ENCODE peak calls at places on chromosomes 12 and 14, in four cellular contexts. U is colonic mucosa, P is left ventricle myocardium inferior, Q is GM10248. F is an unnamed sample.

GRCh38 chr12:12901158-12901791 is 9.9 kb downstream of the GPRC5A start:
- DNase-seq in Q (no peak), U (peak; percentile 62), P (no peak), F (no peak)

GRCh38 chr12:5586201-5586600 is 154.3 kb downstream of the NTF3 start:
- DNase-seq in Q (no peak), U (peak; percentile 38), P (no peak), F (no peak)

GRCh38 chr12:52346596-52346995 is 20.7 kb downstream of the KRT85 start:
- DNase-seq in Q (no peak), P (no peak), U (no peak), F (no peak)

GRCh38 chr12:51520576-51521325 is 70.3 kb upstream of the SCN8A start:
- DNase-seq in P (no peak), U (no peak), Q (no peak), F (no peak)

GRCh38 chr14:99601301-99601945 is 2.6 kb downstream of the CCDC85C start:
- DNase-seq in U (peak; percentile 58), P (no peak), Q (no peak), F (no peak)

GRCh38 chr12:126727656-126728055 is 1539.3 kb upstream of the TMEM132C start:
- DNase-seq in P (no peak), Q (no peak), U (no peak), F (no peak)

GRCh38 chr12:130688027-130688778 is 27.9 kb downstream of the RIMBP2 start:
- DNase-seq in P (no peak), Q (no peak), U (no peak), F (no peak)

GRCh38 chr12:63420206-63420644 is 248.1 kb downstream of the DPY19L2 start:
- DNase-seq in P (peak; percentile 15), Q (peak; percentile 38), U (peak; percentile 47), F (peak; percentile 22)

GRCh38 chr14:49961270-49962222 is 68.7 kb downstream of the ARF6 start:
- DNase-seq in P (no peak), U (no peak), Q (peak; percentile 44), F (no peak)

GRCh38 chr14:105124837-105125222 is 43.7 kb downstream of the JAG2 start:
- DNase-seq in P (no peak), U (no peak), Q (no peak), F (no peak)

GRCh38 chr14:95521001-95521400 is 4.6 kb upstream of the SYNE3 start:
- DNase-seq in Q (no peak), U (no peak), P (no peak), F (no peak)

GRCh38 chr12:50642035-50642451 is 121.9 kb upstream of the ATF1 start:
- DNase-seq in U (no peak), Q (no peak), P (no peak), F (no peak)

GRCh38 chr14:104753528-104754212 is 723 bp downstream of the SIVA1 start:
- DNase-seq in U (peak; percentile 41), Q (no peak), P (no peak), F (no peak)

GRCh38 chr14:78170203-78170602 is at the start of gene NRXN3:
- DNase-seq in Q (no peak), P (no peak), U (peak; percentile 20), F (no peak)

GRCh38 chr12:8829128-8829524 is 6.7 kb downstream of the A2ML1 start:
- DNase-seq in P (no peak), U (no peak), Q (no peak), F (no peak)

GRCh38 chr12:28698541-28698940 is 450.5 kb upstream of the FAR2 start:
- DNase-seq in U (no peak), P (no peak), Q (no peak), F (no peak)

GRCh38 chr14:99352688-99353280 is 80.8 kb upstream of the BCL11B start:
- DNase-seq in U (no peak), P (no peak), Q (no peak), F (no peak)

GRCh38 chr12:122499991-122500684 is 594 bp downstream of the ZCCHC8 start:
- DNase-seq in Q (peak; percentile 41), P (peak; percentile 51), U (peak; percentile 57), F (no peak)

GRCh38 chr14:77763978-77764377 is 3.0 kb upstream of the SNW1 start:
- DNase-seq in P (no peak), U (no peak), Q (no peak), F (no peak)

GRCh38 chr12:104769207-104769606 is 188.9 kb downstream of the SLC41A2 start:
- DNase-seq in Q (no peak), U (no peak), P (no peak), F (no peak)

GRCh38 chr12:12181516-12181915 is 85.3 kb downstream of the LRP6 start:
- DNase-seq in P (no peak), Q (no peak), U (no peak), F (no peak)

GRCh38 chr14:56081139-56081538 is 37.1 kb upstream of the PELI2 start:
- DNase-seq in P (no peak), Q (no peak), U (no peak), F (no peak)

GRCh38 chr12:121805171-121805687 is 1.4 kb downstream of the SETD1B start:
- DNase-seq in P (no peak), Q (no peak), U (peak; percentile 51), F (no peak)

GRCh38 chr12:107119091-107119490 is 25.7 kb upstream of the CRY1 start:
- DNase-seq in U (no peak), P (no peak), Q (no peak), F (no peak)

GRCh38 chr12:29374012-29374411 is 7.0 kb downstream of the ERGIC2 start:
- DNase-seq in P (no peak), U (no peak), Q (no peak), F (no peak)

GRCh38 chr12:130526813-130527212 is 189.1 kb downstream of the PIWIL1 start:
- DNase-seq in Q (no peak), U (peak; percentile 23), P (no peak), F (no peak)

GRCh38 chr12:86312258-86312657 is 56.1 kb upstream of the MGAT4C start:
- DNase-seq in P (no peak), Q (no peak), U (no peak), F (no peak)

GRCh38 chr12:78698747-78699146 is 165.8 kb upstream of the SYT1 start:
- DNase-seq in U (no peak), P (no peak), Q (no peak), F (no peak)

GRCh38 chr12:62435337-62436163 is 31.1 kb upstream of the MON2 start:
- DNase-seq in Q (peak; percentile 65), P (peak; percentile 18), U (peak; percentile 50), F (peak; percentile 25)

DNA sequence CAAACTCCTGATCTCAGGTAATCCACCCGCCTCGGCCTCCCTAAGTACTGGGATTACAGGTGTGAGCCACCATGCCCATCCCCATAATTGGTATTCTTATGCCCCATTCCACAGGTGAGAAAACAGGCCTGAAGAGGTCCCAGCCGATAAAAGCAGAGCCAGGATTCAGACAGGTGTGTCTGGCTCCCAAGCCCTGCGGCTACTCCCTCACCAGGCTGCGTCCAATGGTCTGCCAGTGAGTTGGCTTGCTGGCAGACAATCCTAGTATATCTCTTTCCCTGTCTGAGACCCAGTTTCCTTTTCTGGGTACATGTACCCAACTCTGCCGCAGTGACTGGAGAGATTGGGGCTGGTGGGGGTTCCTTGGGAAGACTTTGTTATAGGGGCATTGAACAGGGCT is 1.9 kb upstream of the TSPAN9 start:
- DNase-seq in Q (no peak), P (no peak), U (no peak), F (no peak)
- TF ChIP-seq CTCF in Q (no peak), P (no peak), U (no peak), F (no peak)

GRCh38 chr12:47373554-47374150 is 293.9 kb upstream of the AMIGO2 start:
- DNase-seq in U (no peak), Q (no peak), P (no peak), F (no peak)

GRCh38 chr12:47370421-47370820 is 290.7 kb upstream of the AMIGO2 start:
- DNase-seq in U (no peak), P (no peak), Q (no peak), F (no peak)

GRCh38 chr12:47366203-47366978 is 286.6 kb upstream of the AMIGO2 start:
- DNase-seq in Q (no peak), U (no peak), P (no peak), F (no peak)

GRCh38 chr12:47364251-47364650 is 284.5 kb upstream of the AMIGO2 start:
- DNase-seq in Q (no peak), P (no peak), U (no peak), F (no peak)

DNA sequence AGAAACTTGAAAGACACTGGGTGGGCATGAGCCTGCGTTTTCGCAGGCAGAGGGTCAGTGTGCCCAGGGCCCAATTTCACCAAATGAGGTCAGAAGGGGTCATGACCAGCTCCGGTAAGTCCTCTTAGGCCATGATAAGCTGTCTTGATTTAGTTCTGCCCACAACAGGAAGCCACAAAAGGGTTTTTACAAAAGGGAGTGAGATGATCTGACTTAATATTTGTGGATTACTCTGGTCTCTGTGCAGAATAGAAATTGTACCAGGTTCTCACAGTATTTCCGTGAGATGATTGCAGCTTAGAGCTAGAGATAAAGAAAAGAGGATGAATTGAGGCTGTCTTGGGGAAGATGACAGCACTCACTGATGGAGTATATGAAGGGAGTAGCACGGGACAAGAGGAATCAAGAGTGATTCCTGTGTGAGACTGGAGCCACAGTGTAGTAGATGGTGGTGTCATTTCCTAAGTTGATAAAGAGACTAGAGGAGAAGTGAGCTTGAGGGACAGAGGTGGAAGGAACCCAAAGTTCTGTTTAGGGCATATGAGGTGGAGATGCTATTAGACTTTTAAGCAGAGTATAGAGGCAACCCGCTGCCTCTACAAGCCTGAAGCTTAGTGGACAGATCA is 288.3 kb upstream of the AMIGO2 start:
- DNase-seq in Q (no peak), P (no peak), U (no peak), F (no peak)
- TF ChIP-seq CTCF in Q (no peak), P (no peak), U (no peak), F (no peak)

DNA sequence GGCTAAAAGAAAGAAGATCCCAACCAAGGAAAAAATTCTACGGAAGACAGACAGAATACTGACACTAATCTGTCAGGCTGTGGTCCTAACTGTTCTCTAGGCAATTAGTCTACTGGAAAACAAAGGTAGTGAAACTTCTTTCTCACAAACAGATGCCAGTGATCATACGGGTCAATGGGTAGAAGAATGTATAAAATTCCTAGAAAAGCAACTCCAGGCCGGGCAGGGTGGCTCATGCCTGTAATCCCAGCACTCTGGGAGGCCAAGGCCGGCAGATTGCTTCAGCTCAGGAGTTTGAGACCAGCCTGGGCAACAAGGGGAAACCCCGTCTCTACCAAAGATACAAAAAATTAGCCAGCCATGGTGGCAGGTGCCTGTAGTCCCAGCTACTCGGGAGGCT is 64.8 kb downstream of the HECTD4 start:
- DNase-seq in U (no peak), Q (no peak), P (no peak), F (no peak)
- TF ChIP-seq CTCF in U (no peak), Q (no peak), P (no peak), F (no peak)

DNA sequence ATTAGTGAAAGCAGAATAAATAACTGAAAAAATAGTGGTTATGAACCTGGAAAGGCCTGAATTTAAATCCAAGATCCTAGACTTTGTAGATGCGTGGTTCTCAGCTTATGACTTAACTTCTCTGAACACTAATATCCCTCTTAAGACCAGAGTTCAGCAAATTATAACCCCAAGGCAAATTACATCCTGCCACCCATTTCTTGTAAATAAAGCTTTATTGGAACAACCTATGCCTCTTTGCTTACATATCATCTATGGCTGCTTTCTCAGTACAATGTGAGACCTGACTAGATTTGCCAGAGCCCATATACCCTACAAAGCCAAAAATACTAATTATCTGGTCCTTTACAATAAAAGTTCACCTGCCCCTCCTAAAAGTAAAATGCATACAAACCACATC is 199.1 kb downstream of the MED13L start:
- DNase-seq in Q (no peak), P (no peak), U (no peak), F (no peak)
- TF ChIP-seq CTCF in Q (no peak), P (no peak), U (no peak), F (no peak)

F was measured in GM06990.